ENCODE peak calls at places on chromosomes 16 and 17, in ten cellular contexts. Z is vagina, A is K562, D is transverse colon, M is GM12878, O is SK-N-SH, N is sigmoid colon, G is upper lobe of left lung, S is HepG2, L is endothelial cell of umbilical vein. H is an unnamed sample.
A peak's percentile ranks its signal among the peaks of the same experiment; 100 is the strongest.

GRCh38 chr16:11735801-11736200 is 6.9 kb downstream of the TXNDC11 start:
- DNase-seq in Z (no peak), A (no peak), D (no peak), M (no peak), O (no peak), N (no peak), G (no peak), S (no peak), L (no peak), H (no peak)

GRCh38 chr16:70437582-70438324 is 1.1 kb downstream of the ST3GAL2 start:
- DNase-seq in Z (no peak), A (peak; percentile 25), D (no peak), M (no peak), O (peak; percentile 41), N (no peak), G (no peak), S (no peak), L (peak; percentile 54), H (no peak)

GRCh38 chr16:19524866-19525723 is 1.4 kb downstream of the CCP110 start:
- DNase-seq in Z (no peak), A (no peak), D (no peak), M (peak; percentile 45), O (peak; percentile 28), N (no peak), G (no peak), S (no peak), L (peak; percentile 50), H (no peak)

GRCh38 chr16:35746281-35746962 is 2287.0 kb downstream of the TP53TG3F start:
- DNase-seq in Z (peak; percentile 81), A (no peak), D (no peak), M (no peak), O (no peak), N (no peak), G (no peak), S (no peak), L (no peak), H (no peak)

GRCh38 chr17:16944334-16945140 is 27.4 kb downstream of the TNFRSF13B start:
- DNase-seq in Z (no peak), A (no peak), D (no peak), M (no peak), O (no peak), N (peak; percentile 46), G (no peak), S (no peak), L (no peak), H (no peak)

GRCh38 chr16:11916524-11917285 is 949 bp upstream of the GSPT1 start:
- DNase-seq in Z (no peak), A (peak; percentile 36), D (peak; percentile 62), M (no peak), O (no peak), N (no peak), G (peak; percentile 47), S (peak; percentile 99), L (no peak), H (peak; percentile 67)

GRCh38 chr16:86512860-86513470 is 2.6 kb downstream of the FOXF1 start:
- DNase-seq in Z (no peak), A (no peak), D (no peak), M (no peak), O (no peak), N (peak; percentile 80), G (no peak), S (no peak), L (no peak), H (no peak)

GRCh38 chr17:73969956-73970355 is 233.5 kb upstream of the RPL38 start:
- DNase-seq in Z (no peak), A (no peak), D (peak; percentile 22), M (no peak), O (no peak), N (peak; percentile 73), G (peak; percentile 89), S (no peak), L (no peak), H (no peak)

GRCh38 chr17:51435641-51436091 is 175.3 kb downstream of the UTP18 start:
- DNase-seq in Z (no peak), A (peak; percentile 20), D (peak; percentile 48), M (no peak), O (peak; percentile 66), N (no peak), G (peak; percentile 67), S (peak; percentile 92), L (peak; percentile 51), H (peak; percentile 42)

GRCh38 chr16:67393790-67394270 is 532 bp upstream of the TPPP3 start:
- DNase-seq in Z (no peak), A (no peak), D (no peak), M (no peak), O (no peak), N (peak; percentile 65), G (no peak), S (no peak), L (no peak), H (no peak)

GRCh38 chr17:14196337-14196997 is 40.2 kb downstream of the CDRT15 start:
- DNase-seq in Z (no peak), A (no peak), D (no peak), M (no peak), O (no peak), N (no peak), G (no peak), S (no peak), L (no peak), H (no peak)

GRCh38 chr17:3976675-3977171 is 12.5 kb upstream of the ATP2A3 start:
- DNase-seq in Z (no peak), A (no peak), D (peak; percentile 93), M (no peak), O (peak; percentile 26), N (no peak), G (peak; percentile 94), S (no peak), L (no peak), H (peak; percentile 93)

GRCh38 chr17:1649116-1649843 is 386 bp downstream of the RILP start:
- DNase-seq in Z (no peak), A (peak; percentile 72), D (peak; percentile 81), M (no peak), O (peak; percentile 92), N (peak; percentile 96), G (peak; percentile 83), S (peak; percentile 64), L (peak; percentile 87), H (peak; percentile 73)
- TF ChIP-seq POLR2AphosphoS5 in Z (peak; percentile 78), A (peak; percentile 70), D (peak; percentile 96), M (no peak), O (peak; percentile 58), N (peak; percentile 67), G (peak; percentile 54), S (peak; percentile 85), L (peak; percentile 49), H (no peak)

GRCh38 chr17:44008205-44008909 is 3.9 kb downstream of the NAGS start:
- DNase-seq in Z (no peak), A (no peak), D (no peak), M (no peak), O (no peak), N (no peak), G (no peak), S (no peak), L (no peak), H (no peak)
- TF ChIP-seq CTCF in Z (no peak), A (no peak), D (no peak), M (no peak), O (no peak), N (no peak), G (no peak), S (no peak), L (no peak), H (no peak)

GRCh38 chr17:80124351-80124981 is 22.5 kb downstream of the EIF4A3 start:
- DNase-seq in Z (no peak), A (no peak), D (no peak), M (no peak), O (peak; percentile 42), N (peak; percentile 60), G (no peak), S (peak; percentile 75), L (peak; percentile 23), H (peak; percentile 60)
- TF ChIP-seq POLR2AphosphoS5 in Z (no peak), A (no peak), D (no peak), M (no peak), O (no peak), N (no peak), G (no peak), S (no peak), L (no peak), H (peak; percentile 57)

GRCh38 chr17:39704821-39705551 is 5.1 kb downstream of the ERBB2 start:
- DNase-seq in Z (no peak), A (no peak), D (no peak), M (no peak), O (no peak), N (no peak), G (no peak), S (no peak), L (no peak), H (peak; percentile 50)
- TF ChIP-seq CTCF in Z (no peak), A (no peak), D (peak; percentile 11), M (no peak), O (peak; percentile 17), N (no peak), G (peak; percentile 55), S (peak; percentile 27), L (no peak), H (peak; percentile 46)

GRCh38 chr17:78921437-78921971 is 3.7 kb downstream of the TIMP2 start:
- DNase-seq in Z (no peak), A (no peak), D (no peak), M (no peak), O (peak; percentile 73), N (peak; percentile 89), G (no peak), S (no peak), L (no peak), H (no peak)
- TF ChIP-seq POLR2AphosphoS5 in Z (no peak), A (no peak), D (no peak), M (no peak), O (no peak), N (no peak), G (no peak), S (no peak), L (no peak), H (no peak)

DNA sequence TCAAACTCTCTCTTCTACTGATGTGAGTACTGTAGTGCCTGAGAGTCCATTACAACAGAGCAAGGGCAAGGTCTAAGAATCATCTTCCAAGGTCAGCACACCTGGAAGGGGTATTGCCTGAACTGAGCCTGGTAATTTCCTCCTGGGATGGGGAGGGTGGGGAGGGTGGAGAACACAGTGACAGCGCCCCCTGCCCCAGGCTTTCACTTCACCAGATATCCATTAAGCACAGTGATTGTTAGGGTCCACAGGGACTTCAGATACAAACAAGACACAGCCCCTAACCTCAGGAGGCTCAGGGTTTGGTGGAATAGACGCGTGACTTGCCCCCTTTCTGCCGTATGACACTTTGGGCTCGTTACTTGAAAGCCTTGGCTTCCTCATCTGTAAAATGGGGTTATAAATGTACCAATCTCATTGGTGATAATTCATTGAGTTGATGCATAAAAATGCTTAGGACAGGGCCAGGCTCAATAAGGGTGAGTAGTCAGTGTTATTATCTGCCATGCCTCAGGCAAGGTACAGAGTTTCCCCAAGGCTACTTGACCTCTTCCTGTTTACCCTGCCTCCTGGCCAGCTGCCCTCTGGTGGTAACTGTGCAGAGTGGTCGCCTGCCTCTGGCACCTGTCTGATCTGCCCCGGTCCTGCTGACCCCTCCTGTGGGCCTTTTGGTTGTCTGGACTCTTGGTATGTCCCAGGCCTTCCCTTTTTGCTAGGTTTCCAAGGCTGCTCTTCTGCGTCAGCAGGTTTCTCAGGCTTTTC is 13.1 kb upstream of the BRD7 start:
- DNase-seq in Z (no peak), A (no peak), D (no peak), M (no peak), O (no peak), N (no peak), G (no peak), S (peak; percentile 68), L (no peak), H (no peak)
- TF ChIP-seq CTCF in Z (no peak), A (peak; percentile 38), D (no peak), M (peak; percentile 20), O (peak; percentile 12), N (no peak), G (no peak), S (peak; percentile 77), L (peak; percentile 4), H (no peak)